ENCODE peak calls at places on chromosomes 11 and 22, in eight cellular contexts. One of them, this sample, is unnamed.

GRCh38 chr11:117226388-117227385 is 5.2 kb downstream of the PCSK7 start:
- DNase-seq in HFF-Myc: peak
- DNase-seq in foreskin fibroblast: peak
- DNase-seq in esophagus muscularis mucosa: no peak
- DNase-seq in OCI-LY7: peak
- DNase-seq in AG04450: no peak
- DNase-seq in AG09309: peak
- DNase-seq in sigmoid colon: peak
- DNase-seq in this sample: peak

GRCh38 chr11:75347781-75348613 is 3.5 kb downstream of the ARRB1 start:
- DNase-seq in HFF-Myc: peak
- DNase-seq in foreskin fibroblast: peak
- DNase-seq in esophagus muscularis mucosa: no peak
- DNase-seq in OCI-LY7: no peak
- DNase-seq in AG04450: peak
- DNase-seq in AG09309: peak
- DNase-seq in sigmoid colon: peak
- DNase-seq in this sample: peak

GRCh38 chr11:33391188-33391892 is 134.2 kb downstream of the HIPK3 start:
- DNase-seq in HFF-Myc: no peak
- DNase-seq in foreskin fibroblast: no peak
- DNase-seq in esophagus muscularis mucosa: no peak
- DNase-seq in OCI-LY7: no peak
- DNase-seq in AG04450: no peak
- DNase-seq in AG09309: no peak
- DNase-seq in sigmoid colon: no peak
- DNase-seq in this sample: no peak

GRCh38 chr11:83223457-83223856 is 29.9 kb downstream of the ANKRD42 start:
- DNase-seq in HFF-Myc: no peak
- DNase-seq in foreskin fibroblast: no peak
- DNase-seq in esophagus muscularis mucosa: no peak
- DNase-seq in OCI-LY7: no peak
- DNase-seq in AG04450: no peak
- DNase-seq in AG09309: no peak
- DNase-seq in sigmoid colon: no peak
- DNase-seq in this sample: no peak

GRCh38 chr11:19768815-19769214 is 56.2 kb downstream of the NAV2 start:
- DNase-seq in HFF-Myc: no peak
- DNase-seq in foreskin fibroblast: no peak
- DNase-seq in esophagus muscularis mucosa: no peak
- DNase-seq in OCI-LY7: no peak
- DNase-seq in AG04450: no peak
- DNase-seq in AG09309: no peak
- DNase-seq in sigmoid colon: no peak
- DNase-seq in this sample: no peak

GRCh38 chr11:120746836-120747609 is 235.5 kb downstream of the GRIK4 start:
- DNase-seq in HFF-Myc: no peak
- DNase-seq in foreskin fibroblast: peak
- DNase-seq in esophagus muscularis mucosa: no peak
- DNase-seq in OCI-LY7: no peak
- DNase-seq in AG04450: no peak
- DNase-seq in AG09309: no peak
- DNase-seq in sigmoid colon: no peak
- DNase-seq in this sample: no peak

GRCh38 chr11:6968816-6969215 is 42.6 kb downstream of the ZNF215 start:
- DNase-seq in HFF-Myc: no peak
- DNase-seq in foreskin fibroblast: peak
- DNase-seq in esophagus muscularis mucosa: no peak
- DNase-seq in OCI-LY7: no peak
- DNase-seq in AG04450: no peak
- DNase-seq in AG09309: peak
- DNase-seq in sigmoid colon: no peak
- DNase-seq in this sample: no peak

GRCh38 chr22:30115705-30116104 is 35.4 kb downstream of the HORMAD2 start:
- DNase-seq in HFF-Myc: no peak
- DNase-seq in foreskin fibroblast: peak
- DNase-seq in esophagus muscularis mucosa: no peak
- DNase-seq in OCI-LY7: no peak
- DNase-seq in AG04450: no peak
- DNase-seq in AG09309: no peak
- DNase-seq in sigmoid colon: no peak
- DNase-seq in this sample: no peak

GRCh38 chr11:83923961-83924360 is 637.8 kb upstream of the CCDC90B start:
- DNase-seq in HFF-Myc: no peak
- DNase-seq in foreskin fibroblast: no peak
- DNase-seq in esophagus muscularis mucosa: no peak
- DNase-seq in OCI-LY7: no peak
- DNase-seq in AG04450: no peak
- DNase-seq in AG09309: no peak
- DNase-seq in sigmoid colon: no peak
- DNase-seq in this sample: no peak

GRCh38 chr11:44613081-44613628 is 47.7 kb downstream of the CD82 start:
- DNase-seq in HFF-Myc: no peak
- DNase-seq in foreskin fibroblast: no peak
- DNase-seq in esophagus muscularis mucosa: no peak
- DNase-seq in OCI-LY7: no peak
- DNase-seq in AG04450: no peak
- DNase-seq in AG09309: no peak
- DNase-seq in sigmoid colon: no peak
- DNase-seq in this sample: no peak

GRCh38 chr11:96161271-96162089 is 181.5 kb downstream of the MAML2 start:
- DNase-seq in HFF-Myc: no peak
- DNase-seq in foreskin fibroblast: peak
- DNase-seq in esophagus muscularis mucosa: no peak
- DNase-seq in OCI-LY7: no peak
- DNase-seq in AG04450: no peak
- DNase-seq in AG09309: no peak
- DNase-seq in sigmoid colon: no peak
- DNase-seq in this sample: no peak

GRCh38 chr11:57785072-57785471 is 23.5 kb downstream of the CTNND1 start:
- DNase-seq in HFF-Myc: no peak
- DNase-seq in foreskin fibroblast: no peak
- DNase-seq in esophagus muscularis mucosa: no peak
- DNase-seq in OCI-LY7: no peak
- DNase-seq in AG04450: no peak
- DNase-seq in AG09309: no peak
- DNase-seq in sigmoid colon: no peak
- DNase-seq in this sample: no peak

GRCh38 chr11:130166457-130166784 is 6.8 kb downstream of the ST14 start:
- DNase-seq in HFF-Myc: peak
- DNase-seq in foreskin fibroblast: peak
- DNase-seq in esophagus muscularis mucosa: no peak
- DNase-seq in OCI-LY7: peak
- DNase-seq in AG04450: peak
- DNase-seq in AG09309: peak
- DNase-seq in sigmoid colon: no peak
- DNase-seq in this sample: peak

GRCh38 chr11:29293825-29294224 is 723.0 kb downstream of the KCNA4 start:
- DNase-seq in HFF-Myc: no peak
- DNase-seq in foreskin fibroblast: peak
- DNase-seq in esophagus muscularis mucosa: no peak
- DNase-seq in OCI-LY7: no peak
- DNase-seq in AG04450: peak
- DNase-seq in AG09309: no peak
- DNase-seq in sigmoid colon: no peak
- DNase-seq in this sample: peak

GRCh38 chr11:31325162-31325561 is 44.4 kb downstream of the DCDC1 start:
- DNase-seq in HFF-Myc: peak
- DNase-seq in foreskin fibroblast: peak
- DNase-seq in esophagus muscularis mucosa: no peak
- DNase-seq in OCI-LY7: no peak
- DNase-seq in AG04450: no peak
- DNase-seq in AG09309: peak
- DNase-seq in sigmoid colon: no peak
- DNase-seq in this sample: peak

GRCh38 chr11:121841487-121842167 is 274.4 kb downstream of the BLID start:
- DNase-seq in HFF-Myc: peak
- DNase-seq in foreskin fibroblast: peak
- DNase-seq in esophagus muscularis mucosa: no peak
- DNase-seq in OCI-LY7: no peak
- DNase-seq in AG04450: peak
- DNase-seq in AG09309: peak
- DNase-seq in sigmoid colon: peak
- DNase-seq in this sample: peak

GRCh38 chr11:92101845-92102244 is 122.8 kb upstream of the FAT3 start:
- DNase-seq in HFF-Myc: no peak
- DNase-seq in foreskin fibroblast: no peak
- DNase-seq in esophagus muscularis mucosa: no peak
- DNase-seq in OCI-LY7: no peak
- DNase-seq in AG04450: no peak
- DNase-seq in AG09309: no peak
- DNase-seq in sigmoid colon: no peak
- DNase-seq in this sample: no peak

GRCh38 chr11:22656128-22656527 is 10.3 kb upstream of the GAS2 start:
- DNase-seq in HFF-Myc: no peak
- DNase-seq in foreskin fibroblast: peak
- DNase-seq in esophagus muscularis mucosa: no peak
- DNase-seq in OCI-LY7: no peak
- DNase-seq in AG04450: no peak
- DNase-seq in AG09309: no peak
- DNase-seq in sigmoid colon: no peak
- DNase-seq in this sample: no peak

GRCh38 chr11:112157274-112157766 is 6.6 kb downstream of the IL18 start:
- DNase-seq in HFF-Myc: peak
- DNase-seq in foreskin fibroblast: peak
- DNase-seq in esophagus muscularis mucosa: no peak
- DNase-seq in OCI-LY7: no peak
- DNase-seq in AG04450: peak
- DNase-seq in AG09309: peak
- DNase-seq in sigmoid colon: no peak
- DNase-seq in this sample: peak

GRCh38 chr11:124113890-124114289 is 1.4 kb upstream of the VWA5A start:
- DNase-seq in HFF-Myc: no peak
- DNase-seq in foreskin fibroblast: peak
- DNase-seq in esophagus muscularis mucosa: no peak
- DNase-seq in OCI-LY7: no peak
- DNase-seq in AG04450: no peak
- DNase-seq in AG09309: no peak
- DNase-seq in sigmoid colon: no peak
- DNase-seq in this sample: no peak

GRCh38 chr22:33653525-33654063 is 266.7 kb downstream of the LARGE1 start:
- DNase-seq in HFF-Myc: no peak
- DNase-seq in foreskin fibroblast: no peak
- DNase-seq in esophagus muscularis mucosa: no peak
- DNase-seq in OCI-LY7: no peak
- DNase-seq in AG04450: no peak
- DNase-seq in AG09309: no peak
- DNase-seq in sigmoid colon: no peak
- DNase-seq in this sample: no peak
- TF ChIP-seq CTCF in HFF-Myc: no peak
- TF ChIP-seq CTCF in foreskin fibroblast: no peak
- TF ChIP-seq CTCF in esophagus muscularis mucosa: no peak
- TF ChIP-seq CTCF in OCI-LY7: no peak
- TF ChIP-seq CTCF in AG04450: no peak
- TF ChIP-seq CTCF in AG09309: no peak
- TF ChIP-seq CTCF in sigmoid colon: no peak
- TF ChIP-seq CTCF in this sample: no peak

DNA sequence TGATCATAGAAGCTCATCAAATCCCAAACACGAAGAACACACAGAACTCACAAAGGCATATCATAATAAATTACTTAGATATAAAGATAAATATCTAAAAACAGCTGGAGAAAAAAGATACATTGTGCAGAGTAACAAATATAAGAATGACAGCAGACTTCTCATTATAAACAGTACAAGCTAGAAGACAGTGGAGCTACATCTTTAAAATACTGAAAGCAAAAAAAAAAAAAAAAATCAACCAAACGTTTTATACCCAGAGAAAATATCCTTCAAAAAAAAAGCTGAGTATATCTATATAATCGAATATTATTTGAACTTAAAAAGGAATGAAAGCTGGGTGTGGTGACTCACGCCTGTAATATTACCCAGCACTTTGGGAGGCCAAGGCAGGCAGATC is 90.0 kb downstream of the SBF2 start:
- DNase-seq in HFF-Myc: no peak
- DNase-seq in foreskin fibroblast: no peak
- DNase-seq in esophagus muscularis mucosa: no peak
- DNase-seq in OCI-LY7: peak
- DNase-seq in AG04450: no peak
- DNase-seq in AG09309: no peak
- DNase-seq in sigmoid colon: no peak
- DNase-seq in this sample: no peak
- H3K4me3 ChIP-seq in HFF-Myc: no peak
- H3K4me3 ChIP-seq in foreskin fibroblast: no peak
- H3K4me3 ChIP-seq in esophagus muscularis mucosa: no peak
- H3K4me3 ChIP-seq in OCI-LY7: no peak
- H3K4me3 ChIP-seq in AG04450: no peak
- H3K4me3 ChIP-seq in AG09309: no peak
- H3K4me3 ChIP-seq in sigmoid colon: no peak
- H3K4me3 ChIP-seq in this sample: no peak

DNA sequence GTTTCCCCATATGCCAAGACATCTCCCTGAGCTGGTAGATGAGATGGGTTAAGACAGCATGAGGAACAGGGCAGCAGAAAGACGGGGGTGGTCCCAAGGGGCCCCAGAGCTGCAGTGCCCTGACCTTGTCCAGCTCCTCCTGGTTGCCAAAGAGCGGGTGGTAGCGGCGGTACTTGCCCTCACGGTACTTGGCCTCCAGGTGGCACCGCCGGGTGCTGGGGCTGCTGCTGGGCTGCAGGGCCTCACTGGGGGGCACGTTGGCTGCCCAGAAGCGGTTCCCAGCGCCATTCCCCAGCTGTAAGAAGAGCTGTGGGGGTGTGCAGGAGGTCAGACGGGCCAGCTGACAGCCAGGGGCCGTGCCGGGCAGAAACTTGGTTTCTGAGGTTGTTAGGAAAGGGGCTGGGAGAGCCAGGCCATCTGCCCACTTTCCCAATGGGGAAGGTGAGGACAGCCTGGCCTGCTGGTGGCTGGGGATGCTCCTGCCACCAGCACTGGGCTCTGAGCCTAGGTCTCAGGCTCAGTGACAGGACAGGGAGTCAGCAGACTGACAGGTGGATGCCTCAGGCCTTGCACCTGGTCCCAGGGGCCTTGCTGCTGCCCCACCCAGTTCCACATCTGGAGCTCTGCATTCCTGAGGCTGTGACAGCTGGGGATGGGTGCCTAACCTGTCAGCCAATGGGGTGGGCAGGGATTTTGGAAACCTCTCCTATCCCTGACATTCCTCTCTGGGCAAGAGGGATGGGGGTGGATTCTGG is 30.0 kb upstream of the PDE2A start:
- DNase-seq in HFF-Myc: no peak
- DNase-seq in foreskin fibroblast: peak
- DNase-seq in esophagus muscularis mucosa: no peak
- DNase-seq in OCI-LY7: no peak
- DNase-seq in AG04450: no peak
- DNase-seq in AG09309: no peak
- DNase-seq in sigmoid colon: no peak
- DNase-seq in this sample: no peak
- TF ChIP-seq CTCF in HFF-Myc: no peak
- TF ChIP-seq CTCF in foreskin fibroblast: no peak
- TF ChIP-seq CTCF in esophagus muscularis mucosa: no peak
- TF ChIP-seq CTCF in OCI-LY7: peak
- TF ChIP-seq CTCF in AG04450: peak
- TF ChIP-seq CTCF in AG09309: peak
- TF ChIP-seq CTCF in sigmoid colon: no peak
- TF ChIP-seq CTCF in this sample: peak

DNA sequence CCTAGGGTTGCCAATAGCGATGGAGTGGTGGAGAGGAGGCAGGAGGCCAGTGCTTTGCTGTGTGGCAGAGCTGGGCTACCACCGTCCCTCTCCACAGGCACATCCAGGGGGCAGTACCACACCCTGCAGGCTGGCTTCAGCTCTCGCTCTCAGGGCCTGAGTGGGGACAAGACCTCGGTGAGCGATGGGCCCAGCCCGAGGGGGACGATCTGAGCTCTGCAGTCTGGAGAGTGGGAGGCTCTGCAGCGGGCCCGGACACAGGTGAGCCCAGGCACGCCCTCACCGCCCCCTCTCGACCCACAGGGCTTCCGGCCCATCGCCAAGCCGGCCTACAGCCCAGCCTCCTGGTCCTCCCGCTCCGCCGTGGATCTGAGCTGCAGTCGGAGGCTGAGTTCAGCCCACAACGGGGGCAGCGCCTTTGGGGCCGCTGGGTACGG is 2.5 kb downstream of the PKP3 start:
- DNase-seq in HFF-Myc: no peak
- DNase-seq in foreskin fibroblast: peak
- DNase-seq in esophagus muscularis mucosa: no peak
- DNase-seq in OCI-LY7: no peak
- DNase-seq in AG04450: no peak
- DNase-seq in AG09309: no peak
- DNase-seq in sigmoid colon: no peak
- DNase-seq in this sample: no peak
- H3K4me3 ChIP-seq in HFF-Myc: peak
- H3K4me3 ChIP-seq in foreskin fibroblast: peak
- H3K4me3 ChIP-seq in esophagus muscularis mucosa: peak
- H3K4me3 ChIP-seq in OCI-LY7: no peak
- H3K4me3 ChIP-seq in AG04450: no peak
- H3K4me3 ChIP-seq in AG09309: peak
- H3K4me3 ChIP-seq in sigmoid colon: peak
- H3K4me3 ChIP-seq in this sample: no peak

This sample was measured in AG04449.